ENCODE peak calls at places on chromosomes 2 and 18, in four cellular contexts. I, W, G and Z are unnamed samples.

GRCh38 chr18:9613550-9614400 is 584 bp downstream of the PPP4R1 start:
- DNase-seq in W (peak), I (no peak), G (peak), Z (peak)

GRCh38 chr2:99861376-99861760 is 281.0 kb downstream of the AFF3 start:
- DNase-seq in W (no peak), G (peak), I (no peak), Z (no peak)

GRCh38 chr2:237134321-237134720 is 48.6 kb downstream of the COPS8 start:
- DNase-seq in I (no peak), W (no peak), G (no peak), Z (no peak)

GRCh38 chr18:29588446-29589100 is 1411.6 kb upstream of the CDH2 start:
- DNase-seq in W (no peak), G (no peak), I (no peak), Z (no peak)

GRCh38 chr2:126886201-126886905 is 12.3 kb upstream of the TEX51 start:
- DNase-seq in G (peak), W (peak), I (peak), Z (peak)

GRCh38 chr2:200931227-200931626 is 32.2 kb downstream of the ORC2 start:
- DNase-seq in I (no peak), W (no peak), G (no peak), Z (no peak)

GRCh38 chr18:48711651-48712486 is 173.0 kb downstream of the CTIF start:
- DNase-seq in W (peak), I (no peak), G (peak), Z (peak)

GRCh38 chr18:21599585-21600525 is 649 bp downstream of the ESCO1 start:
- DNase-seq in W (peak), G (peak), I (peak), Z (peak)

GRCh38 chr2:97741686-97742085 is 28.3 kb downstream of the ZAP70 start:
- DNase-seq in I (no peak), G (no peak), W (no peak), Z (no peak)

GRCh38 chr2:69196327-69197117 is 183.5 kb downstream of the ANTXR1 start:
- DNase-seq in G (peak), I (peak), W (no peak), Z (no peak)

GRCh38 chr18:24762417-24762816 is 302.0 kb downstream of the HRH4 start:
- DNase-seq in G (no peak), I (no peak), W (no peak), Z (no peak)

GRCh38 chr2:157107877-157108276 is 149.6 kb upstream of the GALNT5 start:
- DNase-seq in I (no peak), G (peak), W (no peak), Z (no peak)